ENCODE peak calls at places on chromosomes 12 and 14, in seven cellular contexts. X is neural progenitor cell; H is central memory CD8-positive, alpha-beta T cell; L is left lobe of liver; K is NCI-H2107; S is NCI-H1436; F is naive thymus-derived CD8-positive, alpha-beta T cell. B is an unnamed sample.

GRCh38 chr14:57982802-57983201 is 116.9 kb upstream of the SLC35F4 start:
- DNase-seq in X (peak; percentile 63), H (no peak), L (no peak), K (peak; percentile 96), S (peak; percentile 96), F (no peak), B (no peak)

GRCh38 chr12:113328368-113328889 is 6.5 kb downstream of the SLC8B1 start:
- DNase-seq in X (no peak), H (no peak), L (no peak), K (no peak), S (no peak), F (no peak), B (no peak)

GRCh38 chr14:66231823-66232222 is 254.3 kb upstream of the CCDC196 start:
- DNase-seq in X (no peak), H (no peak), L (no peak), K (no peak), S (no peak), F (no peak), B (no peak)

GRCh38 chr14:56975521-56975920 is 165.2 kb upstream of the OTX2 start:
- DNase-seq in X (no peak), H (no peak), L (no peak), K (no peak), S (no peak), F (no peak), B (no peak)

GRCh38 chr12:103665971-103666370 is 78.9 kb downstream of the STAB2 start:
- DNase-seq in X (no peak), H (no peak), L (no peak), K (no peak), S (no peak), F (no peak), B (no peak)

GRCh38 chr12:29970501-29970900 is 186.8 kb upstream of the TMTC1 start:
- DNase-seq in X (no peak), H (no peak), L (no peak), K (no peak), S (no peak), F (no peak), B (no peak)

GRCh38 chr14:68757618-68758081 is 35.2 kb downstream of the ZFP36L1 start:
- DNase-seq in X (no peak), H (no peak), L (no peak), K (no peak), S (no peak), F (no peak), B (no peak)

GRCh38 chr12:123034865-123035264 is 54.4 kb downstream of the ARL6IP4 start:
- DNase-seq in X (no peak), H (no peak), L (no peak), K (no peak), S (no peak), F (peak; percentile 19), B (no peak)

GRCh38 chr12:124852329-124852831 is 11.3 kb downstream of the SCARB1 start:
- DNase-seq in X (no peak), H (no peak), L (peak; percentile 84), K (no peak), S (no peak), F (no peak), B (no peak)

GRCh38 chr12:57462307-57463253 is 3.0 kb downstream of the GLI1 start:
- DNase-seq in X (peak; percentile 93), H (peak; percentile 84), L (peak; percentile 85), K (peak; percentile 91), S (peak; percentile 88), F (peak; percentile 90), B (peak; percentile 87)

GRCh38 chr12:105076098-105076497 is 8.2 kb downstream of the ALDH1L2 start:
- DNase-seq in X (no peak), H (no peak), L (no peak), K (no peak), S (no peak), F (no peak), B (no peak)

GRCh38 chr12:92398565-92399309 is 253.1 kb upstream of the BTG1 start:
- DNase-seq in X (peak; percentile 37), H (no peak), L (no peak), K (no peak), S (no peak), F (peak; percentile 85), B (peak; percentile 74)

GRCh38 chr12:60020068-60020467 is 424.2 kb downstream of the SLC16A7 start:
- DNase-seq in X (no peak), H (no peak), L (no peak), K (no peak), S (no peak), F (no peak), B (no peak)

GRCh38 chr14:60863251-60863650 is 117.6 kb downstream of the TRMT5 start:
- DNase-seq in X (no peak), H (no peak), L (no peak), K (no peak), S (no peak), F (no peak), B (no peak)

GRCh38 chr14:96151242-96151641 is 53.4 kb upstream of the BDKRB2 start:
- DNase-seq in X (no peak), H (no peak), L (no peak), K (no peak), S (no peak), F (no peak), B (no peak)

GRCh38 chr14:74913986-74914573 is 9.0 kb downstream of the RPS6KL1 start:
- DNase-seq in X (peak; percentile 73), H (no peak), L (peak; percentile 70), K (no peak), S (no peak), F (no peak), B (no peak)

GRCh38 chr12:55935742-55936151 is 4.8 kb downstream of the DGKA start:
- DNase-seq in X (no peak), H (no peak), L (no peak), K (no peak), S (no peak), F (no peak), B (peak; percentile 45)

GRCh38 chr12:59383426-59383822 is 212.4 kb upstream of the SLC16A7 start:
- DNase-seq in X (no peak), H (no peak), L (no peak), K (no peak), S (no peak), F (no peak), B (no peak)

B was measured in CD4-positive, alpha-beta memory T cell.